ENCODE peak calls at places on chromosomes 4 and X, in seven cellular contexts. One of them, this sample, is unnamed.

GRCh38 chrX:1870421-1870820 is 255.6 kb downstream of the ASMT start:
- DNase-seq in CD8-positive, alpha-beta memory T cell: no peak
- DNase-seq in neural progenitor cell: no peak
- DNase-seq in lower leg skin: no peak
- DNase-seq in lung: no peak
- DNase-seq in breast epithelium: no peak
- DNase-seq in pancreas: no peak
- DNase-seq in this sample: no peak

GRCh38 chrX:40964633-40965586 is 120.3 kb upstream of the USP9X start:
- DNase-seq in pancreas: no peak
- DNase-seq in CD8-positive, alpha-beta memory T cell: no peak
- DNase-seq in lung: no peak
- DNase-seq in breast epithelium: no peak
- DNase-seq in lower leg skin: no peak
- DNase-seq in neural progenitor cell: no peak
- DNase-seq in this sample: no peak

GRCh38 chr4:127143460-127144190 is 489.1 kb upstream of the INTU start:
- DNase-seq in CD8-positive, alpha-beta memory T cell: no peak
- DNase-seq in neural progenitor cell: no peak
- DNase-seq in pancreas: no peak
- DNase-seq in lung: no peak
- DNase-seq in lower leg skin: no peak
- DNase-seq in breast epithelium: no peak
- DNase-seq in this sample: no peak

GRCh38 chr4:123488916-123489315 is 92.3 kb downstream of the SPRY1 start:
- DNase-seq in neural progenitor cell: no peak
- DNase-seq in CD8-positive, alpha-beta memory T cell: no peak
- DNase-seq in lung: no peak
- DNase-seq in breast epithelium: no peak
- DNase-seq in lower leg skin: no peak
- DNase-seq in pancreas: no peak
- DNase-seq in this sample: no peak

GRCh38 chr4:151418856-151419255 is 9.9 kb downstream of the FHIP1A start:
- DNase-seq in lower leg skin: no peak
- DNase-seq in pancreas: no peak
- DNase-seq in lung: no peak
- DNase-seq in breast epithelium: no peak
- DNase-seq in CD8-positive, alpha-beta memory T cell: no peak
- DNase-seq in neural progenitor cell: no peak
- DNase-seq in this sample: no peak

GRCh38 chrX:35826503-35826902 is 28.4 kb downstream of the MAGEB16 start:
- DNase-seq in neural progenitor cell: peak; percentile 46
- DNase-seq in lower leg skin: no peak
- DNase-seq in breast epithelium: no peak
- DNase-seq in lung: no peak
- DNase-seq in pancreas: no peak
- DNase-seq in CD8-positive, alpha-beta memory T cell: no peak
- DNase-seq in this sample: no peak

GRCh38 chr4:133136833-133137232 is 12.3 kb upstream of the PCDH10 start:
- DNase-seq in neural progenitor cell: no peak
- DNase-seq in CD8-positive, alpha-beta memory T cell: no peak
- DNase-seq in breast epithelium: no peak
- DNase-seq in lung: no peak
- DNase-seq in pancreas: no peak
- DNase-seq in lower leg skin: no peak
- DNase-seq in this sample: no peak

GRCh38 chr4:170014359-170015008 is 11.7 kb downstream of the MFAP3L start:
- DNase-seq in lower leg skin: no peak
- DNase-seq in lung: no peak
- DNase-seq in breast epithelium: no peak
- DNase-seq in CD8-positive, alpha-beta memory T cell: no peak
- DNase-seq in neural progenitor cell: no peak
- DNase-seq in pancreas: no peak
- DNase-seq in this sample: peak; percentile 93

GRCh38 chrX:74450803-74451449 is 29.6 kb downstream of the SLC16A2 start:
- DNase-seq in pancreas: no peak
- DNase-seq in lung: no peak
- DNase-seq in CD8-positive, alpha-beta memory T cell: no peak
- DNase-seq in lower leg skin: no peak
- DNase-seq in breast epithelium: no peak
- DNase-seq in neural progenitor cell: no peak
- DNase-seq in this sample: no peak

GRCh38 chr4:153076861-153077260 is 127.4 kb upstream of the TRIM2 start:
- DNase-seq in lower leg skin: peak; percentile 26
- DNase-seq in lung: no peak
- DNase-seq in pancreas: no peak
- DNase-seq in CD8-positive, alpha-beta memory T cell: no peak
- DNase-seq in breast epithelium: no peak
- DNase-seq in neural progenitor cell: no peak
- DNase-seq in this sample: no peak

GRCh38 chrX:130944230-130944629 is 41.2 kb upstream of the ENOX2 start:
- DNase-seq in pancreas: no peak
- DNase-seq in CD8-positive, alpha-beta memory T cell: no peak
- DNase-seq in lung: no peak
- DNase-seq in neural progenitor cell: no peak
- DNase-seq in lower leg skin: no peak
- DNase-seq in breast epithelium: no peak
- DNase-seq in this sample: no peak

GRCh38 chr4:146329042-146329716 is 114.8 kb downstream of the REELD1 start:
- DNase-seq in pancreas: no peak
- DNase-seq in lung: no peak
- DNase-seq in lower leg skin: no peak
- DNase-seq in breast epithelium: no peak
- DNase-seq in CD8-positive, alpha-beta memory T cell: no peak
- DNase-seq in neural progenitor cell: no peak
- DNase-seq in this sample: no peak

GRCh38 chr4:97153042-97153441 is 990.2 kb downstream of the STPG2 start:
- DNase-seq in pancreas: no peak
- DNase-seq in neural progenitor cell: peak; percentile 14
- DNase-seq in lung: no peak
- DNase-seq in lower leg skin: no peak
- DNase-seq in breast epithelium: no peak
- DNase-seq in CD8-positive, alpha-beta memory T cell: no peak
- DNase-seq in this sample: no peak

GRCh38 chr4:127250577-127250976 is 382.2 kb upstream of the INTU start:
- DNase-seq in pancreas: no peak
- DNase-seq in breast epithelium: no peak
- DNase-seq in neural progenitor cell: no peak
- DNase-seq in CD8-positive, alpha-beta memory T cell: no peak
- DNase-seq in lower leg skin: no peak
- DNase-seq in lung: no peak
- DNase-seq in this sample: no peak

GRCh38 chr4:29066856-29067255 is 1653.3 kb upstream of the PCDH7 start:
- DNase-seq in pancreas: no peak
- DNase-seq in lung: no peak
- DNase-seq in breast epithelium: no peak
- DNase-seq in CD8-positive, alpha-beta memory T cell: no peak
- DNase-seq in neural progenitor cell: no peak
- DNase-seq in lower leg skin: no peak
- DNase-seq in this sample: no peak

GRCh38 chr4:154854362-154854761 is 73.3 kb downstream of the RBM46 start:
- DNase-seq in breast epithelium: no peak
- DNase-seq in pancreas: no peak
- DNase-seq in CD8-positive, alpha-beta memory T cell: no peak
- DNase-seq in lower leg skin: no peak
- DNase-seq in lung: no peak
- DNase-seq in neural progenitor cell: peak; percentile 41
- DNase-seq in this sample: no peak

GRCh38 chrX:20412871-20413486 is 146.3 kb upstream of the RPS6KA3 start:
- DNase-seq in neural progenitor cell: no peak
- DNase-seq in CD8-positive, alpha-beta memory T cell: peak; percentile 26
- DNase-seq in pancreas: peak; percentile 16
- DNase-seq in breast epithelium: no peak
- DNase-seq in lung: peak; percentile 39
- DNase-seq in lower leg skin: no peak
- DNase-seq in this sample: no peak

GRCh38 chr4:72701987-72702819 is 133.2 kb upstream of the ADAMTS3 start:
- DNase-seq in pancreas: peak; percentile 22
- DNase-seq in lung: no peak
- DNase-seq in neural progenitor cell: peak; percentile 76
- DNase-seq in breast epithelium: no peak
- DNase-seq in lower leg skin: no peak
- DNase-seq in CD8-positive, alpha-beta memory T cell: no peak
- DNase-seq in this sample: peak; percentile 43

GRCh38 chr4:96983830-96984229 is 1143.9 kb downstream of the PDHA2 start:
- DNase-seq in lung: no peak
- DNase-seq in breast epithelium: no peak
- DNase-seq in pancreas: no peak
- DNase-seq in CD8-positive, alpha-beta memory T cell: no peak
- DNase-seq in lower leg skin: no peak
- DNase-seq in neural progenitor cell: no peak
- DNase-seq in this sample: no peak

GRCh38 chr4:156335721-156336120 is 382.1 kb upstream of the CTSO start:
- DNase-seq in CD8-positive, alpha-beta memory T cell: no peak
- DNase-seq in neural progenitor cell: no peak
- DNase-seq in lung: no peak
- DNase-seq in pancreas: no peak
- DNase-seq in lower leg skin: no peak
- DNase-seq in breast epithelium: no peak
- DNase-seq in this sample: no peak

DNA sequence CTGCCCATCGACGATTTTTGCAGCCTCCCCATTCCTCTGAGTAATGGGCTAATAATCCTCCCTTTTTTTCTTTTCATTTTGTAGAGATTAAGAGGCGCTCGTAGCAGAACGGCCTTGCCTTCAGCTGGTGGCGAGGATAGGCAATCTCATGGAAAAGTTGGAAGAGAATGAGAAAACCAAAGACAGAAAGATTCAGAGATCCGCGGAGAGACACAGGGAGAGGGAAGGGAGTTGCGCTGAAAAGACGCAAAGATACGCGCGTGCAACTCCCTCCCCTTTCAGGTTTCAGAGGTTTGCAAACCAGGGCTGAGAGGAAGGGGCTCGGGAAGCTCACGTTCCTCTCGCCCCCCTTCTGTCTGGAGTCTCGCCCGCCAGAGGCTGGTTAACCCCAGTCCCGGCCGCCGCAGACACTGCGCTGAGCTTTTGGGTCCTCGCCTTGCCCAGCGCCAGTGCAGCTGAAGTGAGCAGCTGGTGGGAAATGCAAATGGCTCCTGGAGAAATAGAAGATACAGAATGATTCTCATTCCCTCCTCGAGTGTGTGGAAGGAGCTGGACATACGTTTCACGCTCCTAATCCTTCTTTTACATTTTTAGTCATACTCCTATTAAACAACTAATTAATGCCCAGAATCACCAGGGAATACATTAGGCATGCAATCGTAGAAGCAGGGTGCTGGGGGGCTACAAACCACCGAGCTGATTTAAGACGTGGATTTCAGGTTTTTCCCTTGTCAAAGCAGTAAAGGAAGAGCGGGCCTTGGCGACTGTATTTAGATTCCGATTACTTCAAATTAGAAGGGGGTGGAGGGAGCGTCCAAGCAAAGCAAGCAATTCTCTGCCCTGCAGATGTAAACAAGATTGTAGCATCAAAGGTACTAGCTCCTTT is 16.6 kb upstream of the PITX2 start:
- DNase-seq in lower leg skin: no peak
- DNase-seq in neural progenitor cell: peak; percentile 83
- DNase-seq in CD8-positive, alpha-beta memory T cell: no peak
- DNase-seq in lung: no peak
- DNase-seq in breast epithelium: no peak
- DNase-seq in pancreas: no peak
- DNase-seq in this sample: no peak
- H3K4me3 ChIP-seq in lower leg skin: no peak overlapping the region
- H3K4me3 ChIP-seq in neural progenitor cell: peak overlapping the region; percentile 29
- H3K4me3 ChIP-seq in CD8-positive, alpha-beta memory T cell: no peak overlapping the region
- H3K4me3 ChIP-seq in lung: no peak overlapping the region
- H3K4me3 ChIP-seq in breast epithelium: no peak overlapping the region
- H3K4me3 ChIP-seq in pancreas: no peak overlapping the region
- H3K4me3 ChIP-seq in this sample: no peak overlapping the region

GRCh38 chrX:24577091-24577490 is 70.1 kb downstream of the PCYT1B start:
- DNase-seq in lower leg skin: no peak
- DNase-seq in CD8-positive, alpha-beta memory T cell: no peak
- DNase-seq in breast epithelium: no peak
- DNase-seq in neural progenitor cell: no peak
- DNase-seq in pancreas: no peak
- DNase-seq in lung: no peak
- DNase-seq in this sample: no peak
- H3K4me3 ChIP-seq in lower leg skin: no peak overlapping the region
- H3K4me3 ChIP-seq in CD8-positive, alpha-beta memory T cell: no peak overlapping the region
- H3K4me3 ChIP-seq in breast epithelium: no peak overlapping the region
- H3K4me3 ChIP-seq in neural progenitor cell: no peak overlapping the region
- H3K4me3 ChIP-seq in pancreas: no peak overlapping the region
- H3K4me3 ChIP-seq in lung: no peak overlapping the region
- H3K4me3 ChIP-seq in this sample: no peak overlapping the region

DNA sequence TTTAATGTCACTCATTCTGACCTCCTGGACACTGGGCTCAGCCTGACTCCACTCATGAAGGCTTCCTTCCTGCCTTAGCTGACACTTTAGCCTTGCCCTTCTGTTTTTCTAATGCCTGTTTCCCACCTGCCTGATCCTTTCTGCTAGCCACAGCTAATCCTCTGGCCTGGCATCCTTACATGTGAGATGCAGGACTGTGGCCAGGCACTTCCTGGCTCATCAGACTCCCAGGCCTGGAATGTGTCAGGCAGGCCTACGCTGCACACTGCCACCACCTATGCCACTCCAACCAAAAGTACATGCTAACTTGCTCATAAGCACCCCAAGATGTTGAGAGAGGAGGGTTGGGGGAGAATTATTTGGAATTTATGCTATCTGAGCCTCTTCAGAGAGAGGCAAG is 138.8 kb upstream of the NALF2 start:
- DNase-seq in lower leg skin: no peak
- DNase-seq in CD8-positive, alpha-beta memory T cell: no peak
- DNase-seq in pancreas: no peak
- DNase-seq in neural progenitor cell: no peak
- DNase-seq in breast epithelium: no peak
- DNase-seq in lung: no peak
- DNase-seq in this sample: no peak
- H3K4me3 ChIP-seq in lower leg skin: no peak overlapping the region
- H3K4me3 ChIP-seq in CD8-positive, alpha-beta memory T cell: no peak overlapping the region
- H3K4me3 ChIP-seq in pancreas: no peak overlapping the region
- H3K4me3 ChIP-seq in neural progenitor cell: no peak overlapping the region
- H3K4me3 ChIP-seq in breast epithelium: no peak overlapping the region
- H3K4me3 ChIP-seq in lung: no peak overlapping the region
- H3K4me3 ChIP-seq in this sample: no peak overlapping the region

DNA sequence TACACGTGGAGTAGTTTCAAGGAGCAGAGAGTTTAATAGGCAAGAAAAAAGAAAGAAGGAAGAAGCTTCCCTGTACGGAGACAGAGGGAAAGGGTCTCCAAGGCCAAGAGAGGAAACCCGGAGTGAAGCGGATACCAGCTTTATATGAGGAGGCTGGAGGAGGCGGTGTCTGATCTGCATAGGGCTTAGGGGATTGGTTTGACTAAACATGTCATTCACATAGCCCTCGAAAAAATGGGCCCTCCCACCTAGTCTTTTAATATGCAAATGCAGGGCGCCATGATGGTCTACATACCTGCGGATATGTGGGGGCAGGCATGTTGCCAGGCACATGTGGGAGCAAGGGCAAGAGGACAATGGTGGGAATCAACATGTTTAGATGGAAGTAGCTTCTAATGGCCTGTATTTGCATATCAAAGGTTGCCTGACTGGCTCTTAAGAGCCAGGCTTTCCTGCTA is 103.1 kb upstream of the UGT8 start:
- DNase-seq in lung: no peak
- DNase-seq in neural progenitor cell: peak; percentile 31
- DNase-seq in lower leg skin: no peak
- DNase-seq in breast epithelium: no peak
- DNase-seq in pancreas: no peak
- DNase-seq in CD8-positive, alpha-beta memory T cell: no peak
- DNase-seq in this sample: no peak
- H3K4me3 ChIP-seq in lung: no peak overlapping the region
- H3K4me3 ChIP-seq in neural progenitor cell: no peak overlapping the region
- H3K4me3 ChIP-seq in lower leg skin: no peak overlapping the region
- H3K4me3 ChIP-seq in breast epithelium: no peak overlapping the region
- H3K4me3 ChIP-seq in pancreas: no peak overlapping the region
- H3K4me3 ChIP-seq in CD8-positive, alpha-beta memory T cell: no peak overlapping the region
- H3K4me3 ChIP-seq in this sample: no peak overlapping the region